ENCODE peak calls at places on chromosomes 1 and 21, in seven cellular contexts. One of them, this sample, is unnamed.
A peak's percentile ranks its signal among the peaks of the same experiment; 100 is the strongest.

GRCh38 chr21:41187537-41188025 is 19.6 kb downstream of the BACE2 start:
- DNase-seq in SHP77: no peak
- DNase-seq in cerebellar cortex: no peak
- DNase-seq in activated naive CD4-positive, alpha-beta T cell: no peak
- DNase-seq in NCI-H146: no peak
- DNase-seq in amygdala: no peak
- DNase-seq in NCI-H2029 treated with DMSO at 0.1 percent for 48 hours: no peak
- DNase-seq in this sample: no peak

GRCh38 chr1:50132495-50132894 is 23.8 kb downstream of the ELAVL4 start:
- DNase-seq in NCI-H146: no peak
- DNase-seq in amygdala: no peak
- DNase-seq in NCI-H2029 treated with DMSO at 0.1 percent for 48 hours: no peak
- DNase-seq in activated naive CD4-positive, alpha-beta T cell: no peak
- DNase-seq in SHP77: no peak
- DNase-seq in cerebellar cortex: no peak
- DNase-seq in this sample: no peak

GRCh38 chr1:193629875-193630274 is 443.5 kb upstream of the B3GALT2 start:
- DNase-seq in amygdala: no peak
- DNase-seq in SHP77: no peak
- DNase-seq in NCI-H2029 treated with DMSO at 0.1 percent for 48 hours: no peak
- DNase-seq in cerebellar cortex: no peak
- DNase-seq in activated naive CD4-positive, alpha-beta T cell: no peak
- DNase-seq in NCI-H146: no peak
- DNase-seq in this sample: no peak

GRCh38 chr21:46561448-46562095 is 43.3 kb downstream of the S100B start:
- DNase-seq in NCI-H146: no peak
- DNase-seq in amygdala: no peak
- DNase-seq in SHP77: no peak
- DNase-seq in cerebellar cortex: no peak
- DNase-seq in activated naive CD4-positive, alpha-beta T cell: no peak
- DNase-seq in NCI-H2029 treated with DMSO at 0.1 percent for 48 hours: no peak
- DNase-seq in this sample: no peak

GRCh38 chr21:43278766-43279577 is 110.2 kb downstream of the CRYAA start:
- DNase-seq in amygdala: no peak
- DNase-seq in cerebellar cortex: no peak
- DNase-seq in activated naive CD4-positive, alpha-beta T cell: no peak
- DNase-seq in NCI-H2029 treated with DMSO at 0.1 percent for 48 hours: no peak
- DNase-seq in NCI-H146: no peak
- DNase-seq in SHP77: no peak
- DNase-seq in this sample: no peak

GRCh38 chr21:42655797-42656770 is 2.7 kb downstream of the PDE9A start:
- DNase-seq in amygdala: no peak
- DNase-seq in activated naive CD4-positive, alpha-beta T cell: no peak
- DNase-seq in NCI-H2029 treated with DMSO at 0.1 percent for 48 hours: no peak
- DNase-seq in SHP77: no peak
- DNase-seq in NCI-H146: no peak
- DNase-seq in cerebellar cortex: no peak
- DNase-seq in this sample: no peak

GRCh38 chr1:117565083-117565556 is 40.7 kb upstream of the TENT5C start:
- DNase-seq in activated naive CD4-positive, alpha-beta T cell: no peak
- DNase-seq in amygdala: no peak
- DNase-seq in cerebellar cortex: no peak
- DNase-seq in NCI-H146: no peak
- DNase-seq in NCI-H2029 treated with DMSO at 0.1 percent for 48 hours: no peak
- DNase-seq in SHP77: no peak
- DNase-seq in this sample: no peak

GRCh38 chr1:11198257-11198656 is 9.1 kb downstream of the ANGPTL7 start:
- DNase-seq in amygdala: no peak
- DNase-seq in activated naive CD4-positive, alpha-beta T cell: no peak
- DNase-seq in cerebellar cortex: no peak
- DNase-seq in NCI-H2029 treated with DMSO at 0.1 percent for 48 hours: no peak
- DNase-seq in NCI-H146: peak; percentile 54
- DNase-seq in SHP77: no peak
- DNase-seq in this sample: no peak

GRCh38 chr1:62528015-62528414 is 69.3 kb upstream of the ANGPTL3 start:
- DNase-seq in NCI-H2029 treated with DMSO at 0.1 percent for 48 hours: no peak
- DNase-seq in cerebellar cortex: no peak
- DNase-seq in activated naive CD4-positive, alpha-beta T cell: no peak
- DNase-seq in amygdala: no peak
- DNase-seq in NCI-H146: no peak
- DNase-seq in SHP77: no peak
- DNase-seq in this sample: no peak

This sample was measured in activated T-helper 2 cell treated with anti-CD3 and anti-CD28 coated beads, Interferon-gamma antibody, Interleukin-2, Interleukin-4, amounts not matched to agents 10 μg/mL and 5 μg/mL and 100 μg/mL, durations not matched to agents 14 hours and 24 hours and 36 hours.